ENCODE peak calls at places on chromosomes 3 and 15, in five cellular contexts. C is effector memory CD8-positive, alpha-beta T cell; X is ureter; G is colonic mucosa; O is astrocyte of the spinal cord. F is an unnamed sample.

GRCh38 chr3:84987709-84988504 is 29.1 kb downstream of the CADM2 start:
- DNase-seq in C (no peak), X (no peak), G (no peak), O (no peak), F (peak)

GRCh38 chr3:189270248-189270832 is 98.6 kb downstream of the TPRG1 start:
- DNase-seq in C (no peak), X (peak), G (peak), O (peak), F (peak)

GRCh38 chr3:60303160-60303559 is 948.1 kb downstream of the FHIT start:
- DNase-seq in C (no peak), X (no peak), G (no peak), O (no peak), F (no peak)

GRCh38 chr15:78147566-78147965 is 1.6 kb upstream of the IDH3A start:
- DNase-seq in C (no peak), X (no peak), G (no peak), O (no peak), F (no peak)

GRCh38 chr3:31288641-31289100 is 244.1 kb upstream of the STT3B start:
- DNase-seq in C (no peak), X (peak), G (peak), O (peak), F (no peak)

GRCh38 chr3:183825380-183826161 is at the start of gene MAP6D1:
- DNase-seq in C (peak), X (peak), G (peak), O (peak), F (peak)

GRCh38 chr3:118208642-118209041 is 826.0 kb downstream of the IGSF11 start:
- DNase-seq in C (no peak), X (no peak), G (no peak), O (no peak), F (no peak)

GRCh38 chr3:112374334-112374734 is 41.4 kb downstream of the CD200 start:
- DNase-seq in C (no peak), X (no peak), G (no peak), O (no peak), F (no peak)

GRCh38 chr15:50971542-50971941 is 63.1 kb downstream of the AP4E1 start:
- DNase-seq in C (no peak), X (no peak), G (no peak), O (no peak), F (no peak)

GRCh38 chr15:67843092-67843501 is 3.3 kb upstream of the RNU6-1 start:
- DNase-seq in C (no peak), X (no peak), G (no peak), O (no peak), F (no peak)

GRCh38 chr3:23497156-23497555 is 294.0 kb downstream of the UBE2E2 start:
- DNase-seq in C (no peak), X (no peak), G (no peak), O (no peak), F (no peak)

GRCh38 chr3:52915245-52915772 is 18.0 kb upstream of the STIMATE start:
- DNase-seq in C (no peak), X (no peak), G (no peak), O (no peak), F (no peak)

GRCh38 chr3:37282996-37283395 is 108.6 kb upstream of the LRRFIP2 start:
- DNase-seq in C (no peak), X (no peak), G (no peak), O (no peak), F (no peak)

GRCh38 chr3:155080692-155081091 is 573 bp downstream of the MME start:
- DNase-seq in C (no peak), X (no peak), G (no peak), O (no peak), F (no peak)

GRCh38 chr15:32790352-32790999 is 72.7 kb downstream of the GREM1 start:
- DNase-seq in C (no peak), X (no peak), G (no peak), O (peak), F (peak)

GRCh38 chr3:18989237-18989812 is 159.0 kb upstream of the KCNH8 start:
- DNase-seq in C (no peak), X (no peak), G (no peak), O (no peak), F (no peak)

GRCh38 chr3:8983591-8983990 is 20.3 kb upstream of the RAD18 start:
- DNase-seq in C (no peak), X (no peak), G (no peak), O (no peak), F (no peak)

GRCh38 chr3:58651268-58651667 is 15.3 kb downstream of the FAM3D start:
- DNase-seq in C (no peak), X (no peak), G (no peak), O (peak), F (no peak)

GRCh38 chr3:11022115-11022514 is 29.6 kb downstream of the SLC6A1 start:
- DNase-seq in C (no peak), X (no peak), G (no peak), O (no peak), F (no peak)

GRCh38 chr3:31004025-31004678 is 109.7 kb upstream of the GADL1 start:
- DNase-seq in C (no peak), X (no peak), G (no peak), O (peak), F (no peak)

GRCh38 chr3:178275311-178275710 is 260.9 kb upstream of the KCNMB2 start:
- DNase-seq in C (no peak), X (no peak), G (no peak), O (no peak), F (no peak)

GRCh38 chr15:50051811-50052419 is 67.1 kb downstream of the ATP8B4 start:
- DNase-seq in C (no peak), X (peak), G (peak), O (peak), F (peak)

GRCh38 chr3:37067577-37067976 is 74.3 kb downstream of the MLH1 start:
- DNase-seq in C (no peak), X (no peak), G (no peak), O (no peak), F (no peak)

GRCh38 chr3:177427540-177427939 is 230.3 kb upstream of the TBL1XR1 start:
- DNase-seq in C (no peak), X (no peak), G (no peak), O (peak), F (no peak)

GRCh38 chr15:85587707-85588441 is 206.9 kb downstream of the KLHL25 start:
- DNase-seq in C (no peak), X (no peak), G (no peak), O (peak), F (peak)

GRCh38 chr15:80429964-80430363 is 25.8 kb downstream of the ARNT2 start:
- DNase-seq in C (no peak), X (no peak), G (no peak), O (no peak), F (no peak)

GRCh38 chr3:127391436-127392145 is 103.7 kb upstream of the PRR20G start:
- DNase-seq in C (no peak), X (no peak), G (no peak), O (no peak), F (no peak)

F was measured in thyroid gland.